ENCODE peak calls at places on chromosomes 13 and 19, in six cellular contexts. D, O, M, S, V and A are unnamed samples.

GRCh38 chr13:36875431-36875830 is 44.6 kb downstream of the SMAD9 start:
- DNase-seq in M (no peak), V (no peak), D (no peak), O (no peak), S (no peak), A (no peak)

GRCh38 chr13:39945226-39945625 is 289.8 kb downstream of the COG6 start:
- DNase-seq in O (no peak), D (no peak), S (no peak), V (no peak), M (no peak), A (no peak)

GRCh38 chr13:97616385-97616784 is 182.4 kb downstream of the RAP2A start:
- DNase-seq in O (no peak), S (no peak), M (no peak), V (no peak), D (no peak), A (no peak)

GRCh38 chr19:16896098-16896912 is 7.5 kb downstream of the F2RL3 start:
- DNase-seq in V (peak), O (no peak), D (no peak), M (peak), S (no peak), A (no peak)

GRCh38 chr13:28819748-28820098 is 416 bp upstream of the MTUS2 start:
- DNase-seq in D (peak), V (peak), S (no peak), M (peak), O (peak), A (no peak)

GRCh38 chr13:75481176-75482069 is 546 bp downstream of the TBC1D4 start:
- DNase-seq in S (no peak), D (peak), V (peak), O (peak), M (peak), A (peak)

GRCh38 chr19:3576696-3577443 is 4.1 kb downstream of the HMG20B start:
- DNase-seq in V (peak), O (no peak), M (peak), D (no peak), S (no peak), A (no peak)

GRCh38 chr19:38657633-38658222 is 10.3 kb downstream of the ACTN4 start:
- DNase-seq in S (peak), O (no peak), V (no peak), M (peak), D (no peak), A (no peak)

GRCh38 chr13:32791545-32792172 is 205.4 kb downstream of the PDS5B start:
- DNase-seq in M (no peak), O (peak), D (no peak), S (peak), V (no peak), A (peak)

GRCh38 chr13:30821421-30821820 is 84.7 kb upstream of the MEDAG start:
- DNase-seq in M (no peak), O (no peak), S (no peak), V (no peak), D (no peak), A (no peak)

GRCh38 chr19:56245062-56245740 is 27.3 kb upstream of the EDDM13 start:
- DNase-seq in D (no peak), S (no peak), O (no peak), V (no peak), M (no peak), A (no peak)

DNA sequence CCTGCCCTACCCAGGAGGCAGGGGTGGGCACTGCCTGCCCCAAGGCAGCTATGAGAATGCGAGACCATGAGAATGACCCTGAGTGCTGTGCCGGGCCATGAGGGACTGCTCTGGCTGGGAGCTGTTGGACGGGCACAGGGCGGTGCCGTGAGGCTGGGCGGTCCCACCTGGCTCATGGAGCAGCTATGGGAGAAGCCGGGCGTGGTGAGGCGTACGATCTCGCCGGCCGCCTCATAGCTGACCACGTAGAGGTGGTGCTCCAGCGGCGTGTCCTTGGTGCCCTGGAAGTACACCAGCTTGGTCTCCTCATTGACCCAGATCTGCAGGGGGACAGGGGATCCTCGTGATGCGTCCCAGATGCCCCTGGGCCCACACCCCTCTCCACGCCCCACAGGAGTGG is 19.3 kb upstream of the MYDGF start:
- DNase-seq in D (no peak), M (no peak), S (no peak), V (no peak), O (no peak), A (no peak)
- TF ChIP-seq CTCF in D (no peak), M (no peak), S (no peak), V (no peak), O (no peak), A (no peak)

GRCh38 chr19:15463865-15464371 is 426 bp downstream of the RASAL3 start:
- DNase-seq in M (peak), O (peak), D (no peak), S (no peak), V (peak), A (peak)
- TF ChIP-seq CTCF in M (peak), O (peak), D (no peak), S (no peak), V (no peak), A (peak)

GRCh38 chr13:57629391-57629804 is 2.1 kb upstream of the PCDH17 start:
- DNase-seq in O (no peak), M (peak), S (no peak), D (no peak), V (no peak), A (no peak)
- TF ChIP-seq CTCF in O (no peak), M (no peak), S (no peak), D (peak), V (peak), A (no peak)

GRCh38 chr19:14167594-14168138 is 31.3 kb upstream of the ASF1B start:
- DNase-seq in D (no peak), M (no peak), V (no peak), O (no peak), S (no peak), A (no peak)
- TF ChIP-seq CTCF in D (no peak), M (no peak), V (no peak), O (no peak), S (no peak), A (no peak)

GRCh38 chr13:51449018-51449417 is 3.8 kb downstream of the INTS6 start:
- DNase-seq in M (no peak), S (no peak), V (no peak), O (no peak), D (no peak), A (no peak)

GRCh38 chr13:51444922-51445321 is 7.9 kb downstream of the INTS6 start:
- DNase-seq in M (peak), O (no peak), V (no peak), D (no peak), S (no peak), A (no peak)
- TF ChIP-seq CTCF in M (peak), O (no peak), V (peak), D (peak), S (peak), A (peak)

GRCh38 chr13:45473627-45474026 is 8.9 kb downstream of the COG3 start:
- DNase-seq in S (no peak), M (peak), V (peak), O (peak), D (no peak), A (peak)
- TF ChIP-seq CTCF in S (peak), M (peak), V (peak), O (peak), D (peak), A (peak)

GRCh38 chr13:111033172-111034133 is 81.7 kb upstream of the ARHGEF7 start:
- DNase-seq in O (no peak), V (no peak), S (no peak), M (no peak), D (no peak), A (no peak)
- TF ChIP-seq CTCF in O (no peak), V (no peak), S (no peak), M (no peak), D (no peak), A (no peak)

DNA sequence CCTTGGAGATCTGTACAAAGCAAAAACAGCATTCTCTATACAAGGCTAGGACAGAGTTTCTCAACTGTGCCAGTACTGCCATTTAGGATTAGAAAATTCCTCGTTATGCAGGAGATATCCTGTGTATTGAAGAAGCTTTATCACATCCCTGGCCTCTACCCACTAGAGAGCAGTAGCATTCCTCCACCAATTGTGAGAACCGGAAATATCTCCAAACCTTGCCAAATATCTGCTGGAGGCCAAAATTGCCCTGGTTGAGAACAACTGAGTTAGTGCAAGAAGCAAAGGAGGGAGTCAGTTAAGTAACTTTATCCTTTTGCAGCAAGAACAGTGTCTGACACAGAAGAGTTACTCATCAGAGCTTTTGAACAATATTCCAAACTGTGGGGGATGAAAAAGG is 16.2 kb upstream of the FREM2 start:
- DNase-seq in M (no peak), D (no peak), S (no peak), O (no peak), V (no peak), A (no peak)
- TF ChIP-seq CTCF in M (no peak), D (no peak), S (no peak), O (no peak), V (no peak), A (no peak)

GRCh38 chr19:11324079-11324661 is 15.3 kb downstream of the RAB3D start:
- DNase-seq in S (peak), M (no peak), O (peak), D (no peak), V (no peak), A (peak)

GRCh38 chr19:11323601-11324078 is 15.8 kb downstream of the RAB3D start:
- DNase-seq in O (no peak), V (no peak), M (peak), D (no peak), S (peak), A (no peak)

GRCh38 chr19:11322269-11323024 is 17.0 kb downstream of the RAB3D start:
- DNase-seq in M (no peak), V (no peak), O (no peak), S (peak), D (no peak), A (no peak)

GRCh38 chr19:11324748-11325389 is 14.6 kb downstream of the RAB3D start:
- DNase-seq in O (no peak), S (no peak), V (no peak), M (no peak), D (no peak), A (no peak)

DNA sequence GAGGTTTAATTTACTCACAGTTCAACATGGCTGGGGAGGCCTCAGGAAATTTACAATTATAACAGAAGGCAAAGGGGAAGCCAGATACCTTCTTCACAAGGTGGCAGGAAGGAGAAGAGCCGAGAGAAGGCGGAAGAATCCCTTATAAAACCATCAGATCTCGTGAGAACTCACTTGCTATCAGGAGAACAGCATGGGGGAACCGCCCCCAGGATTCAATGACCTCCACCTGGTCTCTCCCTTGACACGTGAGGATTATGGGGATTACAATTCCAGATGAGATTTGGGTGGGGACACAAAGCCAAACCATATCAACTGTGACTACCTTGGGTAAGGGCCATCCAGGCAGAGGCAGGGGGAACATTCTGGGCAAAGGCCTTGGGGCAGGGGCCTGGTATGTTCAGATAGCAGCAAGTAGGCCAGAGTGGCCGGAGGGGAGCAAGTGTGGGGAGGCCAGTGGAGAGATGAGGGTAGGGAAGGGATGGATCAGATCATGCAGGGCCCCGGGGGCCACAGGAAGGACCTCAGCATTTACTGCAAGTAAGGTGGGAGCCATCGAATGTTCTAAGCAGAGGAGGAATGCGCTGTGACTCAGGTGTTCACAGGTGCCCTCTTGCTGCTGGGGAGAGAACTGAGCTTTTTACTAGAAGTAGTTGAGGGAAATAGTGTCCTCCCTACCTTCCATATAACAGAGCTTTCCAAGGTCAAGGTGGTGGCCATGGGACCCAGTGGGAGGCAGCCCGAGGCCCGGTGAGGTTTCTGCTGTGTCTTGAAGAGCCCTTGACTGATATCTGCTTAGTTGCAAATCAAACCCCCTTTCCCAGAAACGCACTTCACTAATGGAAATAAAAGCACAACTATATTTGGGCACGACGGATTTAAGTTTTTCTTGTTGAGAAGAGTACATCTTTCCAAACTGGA is 18.0 kb downstream of the RAB3D start:
- DNase-seq in S (no peak), V (peak), D (no peak), O (no peak), M (peak), A (no peak)
- TF ChIP-seq CTCF in S (no peak), V (peak), D (peak), O (peak), M (peak), A (peak)

DNA sequence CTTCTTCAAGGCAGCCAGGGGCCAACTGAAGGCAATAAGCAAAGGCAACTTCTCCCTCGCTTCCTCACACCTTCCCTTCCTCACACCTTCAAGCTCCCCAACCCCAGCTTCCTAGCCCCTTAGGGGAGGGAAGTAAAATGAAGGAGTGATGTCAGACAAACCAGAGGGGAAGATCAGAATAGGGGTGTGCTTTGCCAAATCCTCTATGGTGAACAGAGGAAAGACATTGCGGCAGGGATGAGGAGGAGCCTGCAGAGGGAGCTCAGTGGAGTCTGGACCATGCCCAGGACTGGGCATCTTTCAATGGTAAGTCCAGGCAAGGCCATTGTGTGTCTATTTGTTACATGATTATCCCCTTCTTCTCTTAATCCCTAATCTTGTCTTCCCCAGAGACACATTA is 164.0 kb downstream of the TSHZ3 start:
- DNase-seq in M (peak), V (peak), D (no peak), O (no peak), S (no peak), A (no peak)
- TF ChIP-seq CTCF in M (no peak), V (peak), D (no peak), O (no peak), S (no peak), A (no peak)